ENCODE peak calls at places on chromosomes 7 and 10, in four cellular contexts. W is RWPE2, M is fibroblast of lung, H is tibial nerve. E is an unnamed sample.

GRCh38 chr10:72328829-72329204 is 25.9 kb downstream of the DNAJB12 start:
- DNase-seq in W (no peak), M (no peak), H (no peak), E (no peak)

GRCh38 chr10:48536226-48536500 is 68.7 kb downstream of the ARHGAP22 start:
- DNase-seq in W (no peak), M (no peak), H (no peak), E (no peak)

GRCh38 chr7:116730097-116731018 is 58.4 kb downstream of the MET start:
- DNase-seq in W (no peak), M (no peak), H (no peak), E (no peak)

GRCh38 chr7:88312061-88312663 is 5.5 kb upstream of the STEAP4 start:
- DNase-seq in W (no peak), M (peak; percentile 47), H (peak; percentile 90), E (peak; percentile 48)

GRCh38 chr7:18292584-18292983 is 203.0 kb upstream of the HDAC9 start:
- DNase-seq in W (no peak), M (no peak), H (no peak), E (no peak)

GRCh38 chr7:18806177-18806576 is 310.6 kb downstream of the HDAC9 start:
- DNase-seq in W (no peak), M (no peak), H (no peak), E (no peak)

GRCh38 chr10:126409821-126410220 is 21.5 kb upstream of the ADAM12 start:
- DNase-seq in W (no peak), M (no peak), H (no peak), E (no peak)

GRCh38 chr7:101108330-101108857 is 18.5 kb upstream of the SERPINE1 start:
- DNase-seq in W (no peak), M (peak; percentile 65), H (peak; percentile 64), E (no peak)

GRCh38 chr10:3783721-3784432 is 1.1 kb downstream of the KLF6 start:
- DNase-seq in W (no peak), M (peak; percentile 69), H (peak; percentile 76), E (peak; percentile 90)

GRCh38 chr10:16964571-16965241 is 147.5 kb upstream of the RSU1 start:
- DNase-seq in W (no peak), M (no peak), H (no peak), E (peak; percentile 90)

GRCh38 chr10:114643158-114643557 is 14.9 kb downstream of the ABLIM1 start:
- DNase-seq in W (no peak), M (no peak), H (no peak), E (no peak)

GRCh38 chr10:87659571-87660483 is at the start of gene PAPSS2:
- DNase-seq in W (peak; percentile 58), M (peak; percentile 76), H (peak; percentile 38), E (peak; percentile 76)

GRCh38 chr10:47111329-47111862 is 188.6 kb upstream of the GDF10 start:
- DNase-seq in W (no peak), M (no peak), H (no peak), E (no peak)

GRCh38 chr7:85447004-85447403 is 260.1 kb upstream of the SEMA3D start:
- DNase-seq in W (no peak), M (no peak), H (no peak), E (no peak)

GRCh38 chr7:8190121-8190895 is 71.7 kb downstream of the ICA1 start:
- DNase-seq in W (no peak), M (peak; percentile 53), H (peak; percentile 81), E (peak; percentile 59)

GRCh38 chr7:8260871-8261707 is 878 bp downstream of the ICA1 start:
- DNase-seq in W (peak; percentile 66), M (peak; percentile 4), H (peak; percentile 7), E (no peak)

GRCh38 chr10:59628456-59628855 is 81.2 kb downstream of the SLC16A9 start:
- DNase-seq in W (no peak), M (no peak), H (no peak), E (no peak)
- H3K4me3 ChIP-seq in W (no peak overlapping the region), M (no peak overlapping the region), H (no peak overlapping the region), E (no peak overlapping the region)

GRCh38 chr10:109022417-109023049 is 900.8 kb downstream of the XPNPEP1 start:
- DNase-seq in W (no peak), M (no peak), H (no peak), E (no peak)

GRCh38 chr10:109018892-109019507 is 904.3 kb downstream of the XPNPEP1 start:
- DNase-seq in W (no peak), M (no peak), H (no peak), E (peak; percentile 8)
- TF ChIP-seq CTCF in W (peak; percentile 55), M (peak; percentile 20), H (no peak), E (no peak)

DNA sequence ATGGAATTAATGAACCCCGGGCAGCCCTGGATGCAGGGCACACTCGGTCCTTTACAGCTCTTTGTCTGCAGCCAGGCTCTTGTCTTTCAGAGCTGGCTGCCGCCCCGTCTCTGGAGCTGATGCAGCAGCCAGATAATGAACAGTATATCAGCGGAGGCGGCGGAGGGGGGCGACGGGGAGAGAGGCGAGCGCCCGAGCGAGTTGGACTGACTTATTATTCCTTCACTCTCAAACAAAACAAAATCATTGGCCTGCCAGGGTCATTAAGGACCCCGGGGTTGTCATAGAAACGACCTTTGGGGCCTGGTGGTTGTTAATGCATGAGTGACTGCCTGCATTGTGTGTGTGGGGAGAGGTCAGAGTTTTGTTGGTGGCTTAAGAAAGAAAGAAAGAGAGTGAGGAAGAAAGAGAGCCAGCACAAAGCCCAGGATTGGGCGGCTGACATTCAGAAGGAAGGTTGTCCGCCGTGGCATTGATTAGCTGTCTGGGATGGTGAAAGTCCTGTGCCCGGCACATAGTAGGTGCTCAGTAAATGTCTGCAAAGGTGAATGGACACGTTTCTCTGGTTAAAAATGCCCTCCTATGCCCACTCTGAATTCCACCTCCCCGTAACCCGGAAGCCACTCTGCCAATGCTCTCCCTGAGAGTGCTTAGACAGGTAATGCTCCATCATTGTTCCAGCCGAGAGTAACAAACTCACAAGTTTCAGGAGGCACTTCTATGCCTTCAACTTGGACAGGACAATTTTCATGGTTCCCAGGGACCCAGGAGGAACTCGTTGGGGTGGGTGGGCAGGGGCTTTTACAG is 411.7 kb upstream of the ZMIZ1 start:
- DNase-seq in W (no peak), M (peak; percentile 62), H (no peak), E (no peak)
- H3K4me3 ChIP-seq in W (no peak overlapping the region), M (no peak overlapping the region), H (no peak overlapping the region), E (no peak overlapping the region)

GRCh38 chr10:131487822-131488221 is 176.3 kb upstream of the TCERG1L start:
- DNase-seq in W (no peak), M (no peak), H (no peak), E (no peak)
- TF ChIP-seq CTCF in W (peak; percentile 30), M (no peak), H (no peak), E (no peak)

GRCh38 chr7:73716318-73716890 is 3.1 kb downstream of the STX1A start:
- DNase-seq in W (no peak), M (no peak), H (no peak), E (no peak)
- H3K4me3 ChIP-seq in W (no peak overlapping the region), M (no peak overlapping the region), H (no peak overlapping the region), E (no peak overlapping the region)

DNA sequence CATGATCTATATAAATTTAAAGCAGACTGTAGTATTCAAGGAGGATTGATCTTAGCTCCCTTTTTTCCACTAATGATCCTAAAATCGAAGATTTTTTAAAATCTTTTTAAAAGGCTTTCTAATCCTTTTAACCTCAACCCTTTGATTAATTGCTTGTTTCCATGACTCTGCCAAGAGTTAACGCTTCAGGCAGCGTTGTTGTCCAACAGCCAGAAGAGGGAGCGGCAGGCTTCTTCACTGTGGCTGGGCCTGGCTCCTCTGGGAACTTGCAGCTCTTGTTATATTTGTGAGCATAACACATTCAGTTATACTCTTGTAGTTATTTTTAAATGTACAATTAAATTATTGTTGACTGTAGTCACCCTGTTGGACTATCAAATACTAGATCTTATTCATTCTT is 26.3 kb downstream of the CRCP start:
- DNase-seq in W (no peak), M (peak; percentile 82), H (peak; percentile 60), E (peak; percentile 90)
- TF ChIP-seq CTCF in W (peak; percentile 45), M (peak; percentile 85), H (peak; percentile 52), E (peak; percentile 87)

DNA sequence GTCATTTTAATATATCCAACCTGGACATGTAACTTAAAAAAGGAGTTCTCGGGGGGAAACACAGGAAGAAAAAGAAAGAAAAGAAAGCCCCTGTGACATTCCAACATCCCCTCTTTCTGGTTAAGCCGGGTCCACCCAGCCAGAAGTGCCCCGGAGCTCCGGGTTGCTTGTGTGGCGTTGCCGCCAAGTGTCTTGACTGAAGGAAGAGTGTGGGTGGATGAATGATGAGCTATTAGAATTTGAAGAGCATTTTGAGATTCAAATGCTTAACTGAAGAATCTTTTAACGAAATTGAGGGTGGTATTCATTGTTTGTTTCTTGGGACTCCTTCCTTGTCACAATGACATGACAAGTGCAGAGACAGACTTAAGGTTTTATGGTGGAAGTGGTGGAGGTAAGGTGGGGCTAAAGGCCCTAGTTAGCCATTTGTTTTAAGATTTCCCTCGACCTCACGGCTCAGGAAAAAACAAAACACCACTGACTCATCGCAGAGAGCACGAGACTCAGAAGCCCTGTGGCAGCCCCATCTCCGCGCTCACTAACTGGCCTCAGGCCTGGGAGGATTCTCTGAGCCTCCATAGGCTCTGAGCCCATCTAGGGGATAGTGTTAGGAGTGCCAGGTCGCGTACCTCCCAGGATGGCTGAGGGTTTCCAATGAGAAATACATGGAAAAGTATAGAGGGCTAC is 1.8 kb upstream of the GLI3 start:
- DNase-seq in W (no peak), M (peak; percentile 66), H (no peak), E (peak; percentile 87)
- H3K4me3 ChIP-seq in W (no peak overlapping the region), M (peak overlapping the region; percentile 31), H (no peak overlapping the region), E (no peak overlapping the region)

GRCh38 chr7:97846945-97847344 is 25.3 kb downstream of the ASNS start:
- DNase-seq in W (no peak), M (no peak), H (no peak), E (no peak)

GRCh38 chr7:97842772-97843345 is 29.3 kb downstream of the ASNS start:
- DNase-seq in W (no peak), M (no peak), H (no peak), E (no peak)

GRCh38 chr7:97845622-97846203 is 26.5 kb downstream of the ASNS start:
- DNase-seq in W (no peak), M (peak; percentile 5), H (no peak), E (peak; percentile 35)

GRCh38 chr7:97842006-97842405 is 30.2 kb downstream of the ASNS start:
- DNase-seq in W (no peak), M (no peak), H (no peak), E (peak; percentile 35)

GRCh38 chr7:97844036-97844435 is 28.2 kb downstream of the ASNS start:
- DNase-seq in W (no peak), M (no peak), H (no peak), E (no peak)
- TF ChIP-seq CTCF in W (peak; percentile 26), M (no peak), H (no peak), E (no peak)

DNA sequence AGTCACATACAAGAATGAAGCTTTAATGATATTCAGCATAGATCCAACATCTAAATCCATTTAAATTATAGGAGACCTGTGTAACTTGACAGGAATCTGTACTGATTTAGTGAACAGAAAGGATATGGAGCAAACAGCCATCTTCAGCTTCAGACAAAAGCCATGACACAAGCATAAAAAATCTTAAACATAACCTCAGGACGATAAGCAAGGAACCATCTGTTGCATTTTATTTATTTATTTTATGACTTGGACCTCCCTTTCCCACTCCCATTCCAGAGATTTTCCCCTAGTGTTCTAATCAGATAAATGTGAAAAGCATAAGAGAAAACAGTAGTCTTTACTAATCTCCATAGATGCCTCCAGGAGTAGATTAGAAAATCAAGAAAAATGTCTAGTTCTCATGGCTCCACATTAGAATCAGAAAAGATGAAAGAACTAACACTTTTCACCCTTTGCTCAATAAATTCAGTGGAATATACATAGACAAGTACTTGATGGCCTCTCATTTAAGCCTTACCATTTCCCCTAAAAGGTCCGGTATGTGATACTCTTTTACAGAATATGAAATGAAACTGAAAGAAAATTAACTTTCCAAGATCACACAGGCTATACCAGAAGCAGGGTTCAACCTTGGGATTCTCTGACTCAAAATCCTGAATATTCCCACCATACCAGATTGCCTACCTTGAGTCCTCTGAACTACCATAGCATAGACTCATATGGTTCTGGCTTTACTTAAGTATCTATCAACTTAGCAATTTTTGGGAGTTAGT is 15.2 kb downstream of the CACNA2D1 start:
- DNase-seq in W (no peak), M (peak; percentile 91), H (no peak), E (peak; percentile 91)
- H3K4me3 ChIP-seq in W (no peak overlapping the region), M (peak overlapping the region; percentile 1), H (no peak overlapping the region), E (peak overlapping the region; percentile 1)

GRCh38 chr10:94677691-94678090 is 5.8 kb upstream of the CYP2C18 start:
- DNase-seq in W (no peak), M (no peak), H (no peak), E (no peak)
- TF ChIP-seq CTCF in W (no peak), M (no peak), H (no peak), E (no peak)

E was measured in fibroblast of villous mesenchyme.